ENCODE peak calls at places on chromosome 19, in six cellular contexts. M is mammary epithelial cell, T is breast epithelium, Z is IMR-90, B is spleen, L is uterus. V is an unnamed sample. For H3K4me1, the result is how much of the 10 kb centered on the place peaks cover.

GRCh38 chr19:47065242-47065641 is 16.8 kb upstream of the TMEM160 start:
- DNase-seq in M (no peak), T (no peak), Z (no peak), B (no peak), L (no peak), V (no peak)

GRCh38 chr19:13044160-13044853 is 49.0 kb downstream of the NFIX start:
- DNase-seq in M (peak), T (no peak), Z (peak), B (no peak), L (no peak), V (peak)

GRCh38 chr19:56822755-56823154 is 17.8 kb downstream of the PEG3 start:
- DNase-seq in M (no peak), T (no peak), Z (no peak), B (no peak), L (no peak), V (no peak)

GRCh38 chr19:17075860-17076538 is 422 bp downstream of the MYO9B start:
- DNase-seq in M (peak), T (peak), Z (peak), B (peak), L (peak), V (peak)

GRCh38 chr19:16521715-16522289 is 20.4 kb downstream of the CHERP start:
- DNase-seq in M (no peak), T (no peak), Z (no peak), B (no peak), L (no peak), V (no peak)

GRCh38 chr19:31145909-31146453 is 203.3 kb downstream of the TSHZ3 start:
- DNase-seq in M (no peak), T (no peak), Z (no peak), B (no peak), L (no peak), V (no peak)

GRCh38 chr19:55481148-55482127 is 3.5 kb upstream of the NAT14 start:
- DNase-seq in M (no peak), T (no peak), Z (no peak), B (no peak), L (no peak), V (no peak)

GRCh38 chr19:55345818-55346724 is 6.4 kb downstream of the KMT5C start:
- DNase-seq in M (no peak), T (no peak), Z (no peak), B (no peak), L (peak), V (no peak)

GRCh38 chr19:12867120-12868099 is 13.8 kb downstream of the DNASE2 start:
- DNase-seq in M (no peak), T (peak), Z (peak), B (peak), L (peak), V (peak)

GRCh38 chr19:55552620-55553019 is 7.3 kb upstream of the SBK3 start:
- DNase-seq in M (peak), T (peak), Z (peak), B (no peak), L (no peak), V (no peak)

GRCh38 chr19:57850553-57851017 is 926 bp downstream of the ZNF587 start:
- DNase-seq in M (peak), T (no peak), Z (peak), B (no peak), L (no peak), V (no peak)

GRCh38 chr19:1469200-1469935 is 9.6 kb downstream of the C19orf25 start:
- DNase-seq in M (no peak), T (no peak), Z (no peak), B (peak), L (no peak), V (peak)

GRCh38 chr19:14440049-14440448 is 6.9 kb downstream of the PKN1 start:
- DNase-seq in M (no peak), T (no peak), Z (no peak), B (peak), L (no peak), V (peak)

GRCh38 chr19:30710721-30711120 is 338.5 kb downstream of the ZNF536 start:
- DNase-seq in M (no peak), T (no peak), Z (no peak), B (no peak), L (no peak), V (no peak)

GRCh38 chr19:47133021-47133471 is 2.4 kb downstream of the SAE1 start:
- DNase-seq in M (no peak), T (no peak), Z (no peak), B (no peak), L (no peak), V (no peak)

GRCh38 chr19:5804516-5805464 is at the start of gene NRTN:
- DNase-seq in M (no peak), T (no peak), Z (no peak), B (peak), L (no peak), V (peak)

GRCh38 chr19:58399903-58400637 is 4.6 kb downstream of the RNF225 start:
- DNase-seq in M (no peak), T (no peak), Z (no peak), B (no peak), L (no peak), V (no peak)

GRCh38 chr19:12913871-12914690 is 5.0 kb downstream of the SYCE2 start:
- DNase-seq in M (no peak), T (peak), Z (no peak), B (peak), L (no peak), V (peak)

GRCh38 chr19:19652482-19653295 is 9.2 kb upstream of the GMIP start:
- DNase-seq in M (peak), T (no peak), Z (peak), B (no peak), L (no peak), V (peak)

GRCh38 chr19:51210385-51210784 is 14.5 kb upstream of the CD33 start:
- DNase-seq in M (no peak), T (no peak), Z (no peak), B (no peak), L (no peak), V (no peak)

GRCh38 chr19:35488677-35489076 is 1.6 kb downstream of the KRTDAP start:
- DNase-seq in M (no peak), T (no peak), Z (no peak), B (no peak), L (no peak), V (no peak)

GRCh38 chr19:13959962-13960862 is 7.9 kb downstream of the DCAF15 start:
- DNase-seq in M (no peak), T (no peak), Z (no peak), B (no peak), L (no peak), V (no peak)

GRCh38 chr19:14544977-14545715 is 15.8 kb downstream of the TECR start:
- DNase-seq in M (no peak), T (no peak), Z (no peak), B (no peak), L (no peak), V (no peak)

GRCh38 chr19:342801-343421 is 1.7 kb downstream of the MIER2 start:
- DNase-seq in M (peak), T (no peak), Z (peak), B (peak), L (peak), V (no peak)

GRCh38 chr19:1851581-1852293 is 3.5 kb upstream of the REXO1 start:
- DNase-seq in M (no peak), T (no peak), Z (no peak), B (peak), L (no peak), V (peak)

GRCh38 chr19:56637976-56638555 is 4.9 kb upstream of the SMIM17 start:
- DNase-seq in M (peak), T (peak), Z (peak), B (no peak), L (peak), V (no peak)

GRCh38 chr19:19523177-19523576 is 5.5 kb upstream of the YJEFN3 start:
- DNase-seq in M (no peak), T (no peak), Z (no peak), B (no peak), L (no peak), V (no peak)

GRCh38 chr19:57888107-57888493 is 737 bp downstream of the ZNF814 start:
- DNase-seq in M (no peak), T (no peak), Z (no peak), B (no peak), L (no peak), V (no peak)

GRCh38 chr19:13974073-13974472 is 21.8 kb downstream of the DCAF15 start:
- DNase-seq in M (peak), T (peak), Z (no peak), B (no peak), L (no peak), V (peak)

GRCh38 chr19:17402982-17403855 is 2.2 kb downstream of the BST2 start:
- DNase-seq in M (no peak), T (no peak), Z (no peak), B (no peak), L (no peak), V (peak)

GRCh38 chr19:6138066-6138465 is 2.6 kb downstream of the ACSBG2 start:
- DNase-seq in M (no peak), T (no peak), Z (no peak), B (no peak), L (no peak), V (no peak)

GRCh38 chr19:46634045-46634655 is 1.9 kb downstream of the GNG8 start:
- DNase-seq in M (peak), T (peak), Z (peak), B (peak), L (peak), V (peak)

GRCh38 chr19:35139618-35139943 is 957 bp downstream of the FXYD1 start:
- DNase-seq in M (no peak), T (no peak), Z (no peak), B (peak), L (no peak), V (no peak)

GRCh38 chr19:2807379-2808128 is 12.1 kb upstream of the ZNF554 start:
- DNase-seq in M (no peak), T (no peak), Z (no peak), B (no peak), L (no peak), V (no peak)

GRCh38 chr19:18470787-18471186 is 32.9 kb upstream of the ISYNA1 start:
- DNase-seq in M (no peak), T (no peak), Z (no peak), B (no peak), L (no peak), V (no peak)
- H3K4me1 ChIP-seq in M (under half), T (under half), Z (under half), B (under half), L (under half), V (half or more)

DNA sequence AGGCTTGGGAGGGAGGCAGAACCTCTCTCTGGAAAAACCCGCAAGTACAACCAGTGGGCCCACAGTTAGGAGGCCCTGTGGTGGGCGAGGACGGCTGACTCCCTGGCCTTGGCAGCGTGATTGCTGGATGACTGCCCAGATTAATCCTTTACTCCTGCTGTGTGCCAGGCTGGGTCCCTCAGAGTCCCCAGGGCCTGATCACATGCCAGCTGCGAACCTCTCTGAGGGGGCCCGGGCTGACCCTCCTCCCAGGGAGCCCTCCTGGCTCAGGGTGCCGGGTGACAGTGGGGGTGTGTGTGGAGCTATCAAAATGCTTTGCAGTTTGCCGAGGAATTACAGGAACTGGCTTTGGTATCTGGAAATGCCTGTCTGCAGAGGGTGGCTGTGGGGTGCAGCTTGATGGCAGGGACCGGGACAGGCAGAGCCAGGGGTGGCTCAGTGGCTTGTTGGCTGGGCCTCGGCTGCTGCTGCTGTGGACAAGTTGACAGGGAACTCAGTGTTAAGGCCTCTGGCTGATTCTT is 48.9 kb downstream of the DNM2 start:
- DNase-seq in M (no peak), T (no peak), Z (peak), B (no peak), L (no peak), V (no peak)
- H3K4me1 ChIP-seq in M (under half), T (under half), Z (under half), B (half or more), L (under half), V (half or more)

GRCh38 chr19:33803383-33803782 is 6.7 kb downstream of the KCTD15 start:
- DNase-seq in M (no peak), T (no peak), Z (no peak), B (no peak), L (no peak), V (no peak)

GRCh38 chr19:33802801-33803200 is 6.1 kb downstream of the KCTD15 start:
- DNase-seq in M (no peak), T (no peak), Z (no peak), B (no peak), L (no peak), V (no peak)

GRCh38 chr19:33801411-33801810 is 4.7 kb downstream of the KCTD15 start:
- DNase-seq in M (no peak), T (no peak), Z (no peak), B (no peak), L (no peak), V (no peak)

GRCh38 chr19:33800012-33800680 is 3.5 kb downstream of the KCTD15 start:
- DNase-seq in M (no peak), T (no peak), Z (no peak), B (no peak), L (no peak), V (no peak)

DNA sequence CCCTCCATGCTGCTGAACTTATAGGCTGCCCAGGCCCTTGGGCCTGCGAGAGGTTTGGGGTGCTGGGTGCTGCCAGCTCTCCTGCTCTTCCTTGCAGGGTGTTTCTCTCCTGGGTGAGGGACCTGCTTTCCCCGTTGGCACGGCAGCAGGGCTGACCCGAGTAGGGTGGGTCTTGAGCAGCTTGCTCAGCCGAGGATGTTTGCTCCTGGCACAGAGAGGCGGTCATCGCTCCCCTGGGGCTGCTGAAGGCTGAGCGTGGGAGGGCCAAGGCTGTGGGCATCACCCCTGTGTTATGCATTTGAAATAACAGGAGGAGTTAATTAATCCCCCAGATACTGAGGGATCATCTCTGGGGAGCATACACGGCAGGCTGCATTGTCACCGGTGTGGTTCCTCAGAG is 5.3 kb downstream of the KCTD15 start:
- DNase-seq in M (no peak), T (no peak), Z (no peak), B (no peak), L (no peak), V (no peak)
- H3K4me1 ChIP-seq in M (under half), T (under half), Z (under half), B (under half), L (under half), V (under half)

DNA sequence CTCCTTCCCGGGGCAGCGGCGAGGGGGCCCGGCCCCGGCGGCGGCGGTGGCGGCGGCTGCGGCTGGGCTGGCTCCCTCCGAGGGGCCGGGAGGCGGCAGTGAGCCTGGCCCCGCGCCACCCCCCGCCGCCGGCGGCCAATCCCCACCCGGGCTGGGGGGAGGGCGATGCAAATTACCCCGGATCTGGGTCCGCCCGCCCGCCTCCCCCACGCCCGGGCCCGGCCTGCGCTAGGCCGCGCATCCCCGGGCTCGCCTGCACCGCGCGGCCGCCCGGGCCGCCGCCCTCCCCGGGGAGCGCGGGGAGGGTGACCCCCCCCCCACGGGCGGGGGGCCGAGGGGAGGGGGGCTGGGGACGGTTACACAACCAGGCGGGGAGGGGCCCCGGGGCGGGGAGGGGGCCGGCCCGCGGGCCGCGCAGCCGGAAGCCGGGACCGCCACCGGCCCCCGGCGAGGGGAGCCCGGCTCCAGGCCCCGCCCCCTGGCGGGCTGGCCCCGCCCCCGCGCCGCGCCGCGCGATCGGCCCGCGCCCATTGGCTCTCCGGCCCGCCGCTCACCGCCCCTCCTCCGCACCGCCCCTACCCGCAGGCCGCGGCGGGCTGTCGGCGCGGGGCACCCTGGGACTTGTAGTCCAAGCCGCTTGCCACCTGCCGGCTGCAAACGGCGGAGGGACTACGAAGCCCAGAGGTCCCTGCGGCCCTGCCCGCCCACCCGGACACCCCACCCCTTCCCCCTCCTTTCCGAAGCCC is 1.1 kb downstream of the ZBTB7A start:
- DNase-seq in M (peak), T (peak), Z (peak), B (peak), L (peak), V (peak)
- H3K4me1 ChIP-seq in M (under half), T (under half), Z (under half), B (under half), L (under half), V (half or more)

GRCh38 chr19:44749994-44750393 is 1.5 kb downstream of the BCL3 start:
- DNase-seq in M (no peak), T (no peak), Z (no peak), B (no peak), L (no peak), V (peak)
- H3K4me1 ChIP-seq in M (half or more), T (under half), Z (under half), B (half or more), L (under half), V (half or more)

DNA sequence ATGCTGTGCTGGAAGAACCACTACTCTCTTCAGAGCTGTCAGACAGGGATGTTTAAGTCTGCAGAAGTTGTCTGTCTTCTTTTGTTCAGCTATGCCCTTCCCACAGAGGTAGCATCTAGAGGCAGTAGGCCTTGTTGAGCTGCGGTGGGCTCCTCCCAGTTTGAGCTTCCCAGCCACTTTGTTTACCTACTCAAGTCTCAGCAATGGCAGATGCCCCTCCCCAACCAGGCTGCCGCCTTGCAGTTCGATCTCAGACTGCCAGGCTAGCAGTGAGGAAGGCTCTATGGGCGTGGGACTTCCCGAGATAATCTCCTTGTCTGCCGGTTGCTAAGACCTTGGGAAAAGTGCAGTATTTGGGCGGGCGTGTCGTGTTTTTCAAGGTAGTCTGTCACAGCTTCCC is 42.1 kb upstream of the UQCRFS1 start:
- DNase-seq in M (no peak), T (no peak), Z (no peak), B (no peak), L (no peak), V (no peak)
- H3K4me1 ChIP-seq in M (under half), T (under half), Z (under half), B (under half), L (under half), V (under half)

GRCh38 chr19:39426170-39426569 is 9.6 kb downstream of the RPS16 start:
- DNase-seq in M (no peak), T (no peak), Z (no peak), B (no peak), L (no peak), V (no peak)
- H3K4me1 ChIP-seq in M (under half), T (under half), Z (under half), B (under half), L (under half), V (under half)

DNA sequence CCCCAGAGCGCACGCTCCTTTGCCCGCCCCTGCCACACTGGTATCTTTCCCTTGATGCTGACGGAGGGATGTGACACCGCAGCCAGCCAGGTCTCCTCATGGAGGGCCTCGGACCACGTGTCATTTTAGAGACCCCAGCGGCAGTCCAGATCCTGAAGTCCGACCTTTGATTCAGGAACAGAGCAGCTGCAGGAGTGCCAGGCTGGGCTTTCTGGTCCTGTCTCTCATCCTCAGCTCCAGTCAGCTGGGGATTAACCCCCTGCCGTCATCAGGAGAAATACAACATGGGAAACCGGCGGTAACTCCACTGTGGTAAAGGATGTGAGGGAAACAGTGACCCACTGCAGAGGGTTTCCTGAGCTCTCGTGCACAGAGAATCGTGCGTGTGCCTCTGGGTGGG is 140.6 kb downstream of the SIPA1L3 start:
- DNase-seq in M (no peak), T (no peak), Z (no peak), B (no peak), L (no peak), V (no peak)
- H3K4me1 ChIP-seq in M (under half), T (under half), Z (under half), B (under half), L (under half), V (under half)

V was measured in CD4-positive, alpha-beta memory T cell.